ENCODE peak calls at places on chromosome 20, in ten cellular contexts. W is activated T-helper 1 cell treated with anti-CD3 and anti-CD28 coated beads, Interleukin-12 subunit alpha, Interleukin-12 subunit beta, Interleukin-2, Interleukin-4 antibody, amounts not matched to agents 30 ng/mL and 10 ng/mL and 1 ng/mL, durations not matched to agents 14 hours and 24 hours and 36 hours; J is activated T-helper 2 cell treated with anti-CD3 and anti-CD28 coated beads, Interferon-gamma antibody, Interleukin-2, Interleukin-4, amounts not matched to agents 10 μg/mL and 5 μg/mL and 100 μg/mL, durations not matched to agents 14 hours and 24 hours and 36 hours; Y is HCEC 1CT; I is amygdala; N is head of caudate nucleus; U is effector CD4-positive, alpha-beta T cell; M is C1 segment of cervical spinal cord; D is astrocyte of the spinal cord; L is left lobe of liver. F is an unnamed sample.

GRCh38 chr20:46139243-46139889 is 21.3 kb downstream of the CD40 start:
- DNase-seq in D (no peak), W (no peak), U (no peak), J (no peak), I (no peak), M (no peak), Y (no peak), L (no peak), N (no peak), F (no peak)

GRCh38 chr20:43996240-43996930 is 81.7 kb downstream of the TOX2 start:
- DNase-seq in W (no peak), N (no peak), Y (no peak), I (no peak), J (no peak), M (no peak), L (peak), U (no peak), D (no peak), F (no peak)

GRCh38 chr20:32577023-32577422 is 8.1 kb downstream of the NOL4L start:
- DNase-seq in L (no peak), J (no peak), W (no peak), N (no peak), U (no peak), D (no peak), Y (no peak), M (no peak), I (no peak), F (no peak)

GRCh38 chr20:40920291-40920690 is 108.3 kb upstream of the TOP1 start:
- DNase-seq in D (no peak), N (no peak), M (no peak), U (no peak), Y (no peak), W (no peak), J (no peak), L (no peak), I (no peak), F (no peak)

GRCh38 chr20:48604936-48605335 is 222.9 kb downstream of the PREX1 start:
- DNase-seq in U (no peak), L (no peak), N (no peak), D (no peak), J (no peak), M (no peak), Y (no peak), I (no peak), W (no peak), F (no peak)

GRCh38 chr20:52993091-52993490 is 20.9 kb downstream of the TSHZ2 start:
- DNase-seq in I (no peak), N (no peak), M (no peak), L (no peak), J (no peak), Y (no peak), U (no peak), W (no peak), D (no peak), F (no peak)

GRCh38 chr20:62805365-62805710 is 703 bp downstream of the OGFR start:
- DNase-seq in Y (no peak), U (no peak), I (no peak), M (no peak), L (no peak), N (no peak), D (no peak), J (no peak), W (no peak), F (no peak)

GRCh38 chr20:31606928-31607639 is 2.0 kb downstream of the ID1 start:
- DNase-seq in J (no peak), M (no peak), D (peak), U (no peak), W (no peak), I (no peak), N (no peak), L (peak), Y (peak), F (peak)

F was measured in IMR-90.